ENCODE peak calls at places on chromosomes 16 and 17, in five cellular contexts. One of them, this sample, is unnamed.

GRCh38 chr17:9817086-9817485 is 4.8 kb downstream of the GSG1L2 start:
- DNase-seq in HFFc6: peak; percentile 43
- DNase-seq in stimulated activated CD4-positive, alpha-beta T cell treated with anti-CD3 and anti-CD28 coated beads, Interleukin-12 subunit alpha, Interleukin-12 subunit beta, amount 100 ng/mL, for 4 hours: no peak
- DNase-seq in T-helper 2 cell: no peak
- DNase-seq in stimulated activated naive CD8-positive, alpha-beta T cell treated with anti-CD3 and anti-CD28 coated beads, Interleukin-15, amount 100 ng/mL, for 72 hours: no peak
- DNase-seq in this sample: no peak

GRCh38 chr17:2723505-2723996 is 12.0 kb upstream of the CLUH start:
- DNase-seq in HFFc6: no peak
- DNase-seq in stimulated activated CD4-positive, alpha-beta T cell treated with anti-CD3 and anti-CD28 coated beads, Interleukin-12 subunit alpha, Interleukin-12 subunit beta, amount 100 ng/mL, for 4 hours: no peak
- DNase-seq in T-helper 2 cell: no peak
- DNase-seq in stimulated activated naive CD8-positive, alpha-beta T cell treated with anti-CD3 and anti-CD28 coated beads, Interleukin-15, amount 100 ng/mL, for 72 hours: no peak
- DNase-seq in this sample: no peak

GRCh38 chr17:81931557-81932332 is 4.2 kb upstream of the MAFG start:
- DNase-seq in HFFc6: no peak
- DNase-seq in stimulated activated CD4-positive, alpha-beta T cell treated with anti-CD3 and anti-CD28 coated beads, Interleukin-12 subunit alpha, Interleukin-12 subunit beta, amount 100 ng/mL, for 4 hours: no peak
- DNase-seq in T-helper 2 cell: no peak
- DNase-seq in stimulated activated naive CD8-positive, alpha-beta T cell treated with anti-CD3 and anti-CD28 coated beads, Interleukin-15, amount 100 ng/mL, for 72 hours: no peak
- DNase-seq in this sample: no peak

GRCh38 chr16:1890701-1891035 is 18.7 kb upstream of the MEIOB start:
- DNase-seq in HFFc6: no peak
- DNase-seq in stimulated activated CD4-positive, alpha-beta T cell treated with anti-CD3 and anti-CD28 coated beads, Interleukin-12 subunit alpha, Interleukin-12 subunit beta, amount 100 ng/mL, for 4 hours: no peak
- DNase-seq in T-helper 2 cell: no peak
- DNase-seq in stimulated activated naive CD8-positive, alpha-beta T cell treated with anti-CD3 and anti-CD28 coated beads, Interleukin-15, amount 100 ng/mL, for 72 hours: no peak
- DNase-seq in this sample: no peak

GRCh38 chr17:62794666-62794971 is 13.5 kb downstream of the MARCHF10 start:
- DNase-seq in HFFc6: no peak
- DNase-seq in stimulated activated CD4-positive, alpha-beta T cell treated with anti-CD3 and anti-CD28 coated beads, Interleukin-12 subunit alpha, Interleukin-12 subunit beta, amount 100 ng/mL, for 4 hours: no peak
- DNase-seq in T-helper 2 cell: no peak
- DNase-seq in stimulated activated naive CD8-positive, alpha-beta T cell treated with anti-CD3 and anti-CD28 coated beads, Interleukin-15, amount 100 ng/mL, for 72 hours: no peak
- DNase-seq in this sample: no peak

GRCh38 chr16:65487231-65487630 is 365.4 kb upstream of the CDH11 start:
- DNase-seq in HFFc6: no peak
- DNase-seq in stimulated activated CD4-positive, alpha-beta T cell treated with anti-CD3 and anti-CD28 coated beads, Interleukin-12 subunit alpha, Interleukin-12 subunit beta, amount 100 ng/mL, for 4 hours: no peak
- DNase-seq in T-helper 2 cell: no peak
- DNase-seq in stimulated activated naive CD8-positive, alpha-beta T cell treated with anti-CD3 and anti-CD28 coated beads, Interleukin-15, amount 100 ng/mL, for 72 hours: no peak
- DNase-seq in this sample: no peak

GRCh38 chr16:1081734-1082265 is 9.3 kb downstream of the SSTR5 start:
- DNase-seq in HFFc6: no peak
- DNase-seq in stimulated activated CD4-positive, alpha-beta T cell treated with anti-CD3 and anti-CD28 coated beads, Interleukin-12 subunit alpha, Interleukin-12 subunit beta, amount 100 ng/mL, for 4 hours: no peak
- DNase-seq in T-helper 2 cell: no peak
- DNase-seq in stimulated activated naive CD8-positive, alpha-beta T cell treated with anti-CD3 and anti-CD28 coated beads, Interleukin-15, amount 100 ng/mL, for 72 hours: no peak
- DNase-seq in this sample: no peak

GRCh38 chr17:18159551-18160120 is 24.0 kb upstream of the ALKBH5 start:
- DNase-seq in HFFc6: no peak
- DNase-seq in stimulated activated CD4-positive, alpha-beta T cell treated with anti-CD3 and anti-CD28 coated beads, Interleukin-12 subunit alpha, Interleukin-12 subunit beta, amount 100 ng/mL, for 4 hours: no peak
- DNase-seq in T-helper 2 cell: no peak
- DNase-seq in stimulated activated naive CD8-positive, alpha-beta T cell treated with anti-CD3 and anti-CD28 coated beads, Interleukin-15, amount 100 ng/mL, for 72 hours: no peak
- DNase-seq in this sample: no peak

GRCh38 chr16:17368951-17369350 is 101.8 kb downstream of the XYLT1 start:
- DNase-seq in HFFc6: no peak
- DNase-seq in stimulated activated CD4-positive, alpha-beta T cell treated with anti-CD3 and anti-CD28 coated beads, Interleukin-12 subunit alpha, Interleukin-12 subunit beta, amount 100 ng/mL, for 4 hours: no peak
- DNase-seq in T-helper 2 cell: no peak
- DNase-seq in stimulated activated naive CD8-positive, alpha-beta T cell treated with anti-CD3 and anti-CD28 coated beads, Interleukin-15, amount 100 ng/mL, for 72 hours: peak; percentile 23
- DNase-seq in this sample: peak; percentile 42

GRCh38 chr17:2690165-2691068 is 21.1 kb downstream of the CLUH start:
- DNase-seq in HFFc6: no peak
- DNase-seq in stimulated activated CD4-positive, alpha-beta T cell treated with anti-CD3 and anti-CD28 coated beads, Interleukin-12 subunit alpha, Interleukin-12 subunit beta, amount 100 ng/mL, for 4 hours: no peak
- DNase-seq in T-helper 2 cell: no peak
- DNase-seq in stimulated activated naive CD8-positive, alpha-beta T cell treated with anti-CD3 and anti-CD28 coated beads, Interleukin-15, amount 100 ng/mL, for 72 hours: no peak
- DNase-seq in this sample: no peak

GRCh38 chr17:78990349-78991016 is 10.8 kb upstream of the LGALS3BP start:
- DNase-seq in HFFc6: no peak
- DNase-seq in stimulated activated CD4-positive, alpha-beta T cell treated with anti-CD3 and anti-CD28 coated beads, Interleukin-12 subunit alpha, Interleukin-12 subunit beta, amount 100 ng/mL, for 4 hours: no peak
- DNase-seq in T-helper 2 cell: no peak
- DNase-seq in stimulated activated naive CD8-positive, alpha-beta T cell treated with anti-CD3 and anti-CD28 coated beads, Interleukin-15, amount 100 ng/mL, for 72 hours: no peak
- DNase-seq in this sample: no peak

GRCh38 chr17:74276051-74276476 is 2.0 kb downstream of the DNAI2 start:
- DNase-seq in HFFc6: no peak
- DNase-seq in stimulated activated CD4-positive, alpha-beta T cell treated with anti-CD3 and anti-CD28 coated beads, Interleukin-12 subunit alpha, Interleukin-12 subunit beta, amount 100 ng/mL, for 4 hours: no peak
- DNase-seq in T-helper 2 cell: no peak
- DNase-seq in stimulated activated naive CD8-positive, alpha-beta T cell treated with anti-CD3 and anti-CD28 coated beads, Interleukin-15, amount 100 ng/mL, for 72 hours: no peak
- DNase-seq in this sample: no peak

GRCh38 chr17:53837131-53837530 is 14.4 kb downstream of the KIF2B start:
- DNase-seq in HFFc6: no peak
- DNase-seq in stimulated activated CD4-positive, alpha-beta T cell treated with anti-CD3 and anti-CD28 coated beads, Interleukin-12 subunit alpha, Interleukin-12 subunit beta, amount 100 ng/mL, for 4 hours: no peak
- DNase-seq in T-helper 2 cell: no peak
- DNase-seq in stimulated activated naive CD8-positive, alpha-beta T cell treated with anti-CD3 and anti-CD28 coated beads, Interleukin-15, amount 100 ng/mL, for 72 hours: no peak
- DNase-seq in this sample: no peak

GRCh38 chr17:82121660-82122629 is 23.9 kb upstream of the FASN start:
- DNase-seq in HFFc6: no peak
- DNase-seq in stimulated activated CD4-positive, alpha-beta T cell treated with anti-CD3 and anti-CD28 coated beads, Interleukin-12 subunit alpha, Interleukin-12 subunit beta, amount 100 ng/mL, for 4 hours: no peak
- DNase-seq in T-helper 2 cell: no peak
- DNase-seq in stimulated activated naive CD8-positive, alpha-beta T cell treated with anti-CD3 and anti-CD28 coated beads, Interleukin-15, amount 100 ng/mL, for 72 hours: no peak
- DNase-seq in this sample: no peak

GRCh38 chr17:74272731-74273201 is 1.3 kb upstream of the DNAI2 start:
- DNase-seq in HFFc6: no peak
- DNase-seq in stimulated activated CD4-positive, alpha-beta T cell treated with anti-CD3 and anti-CD28 coated beads, Interleukin-12 subunit alpha, Interleukin-12 subunit beta, amount 100 ng/mL, for 4 hours: no peak
- DNase-seq in T-helper 2 cell: no peak
- DNase-seq in stimulated activated naive CD8-positive, alpha-beta T cell treated with anti-CD3 and anti-CD28 coated beads, Interleukin-15, amount 100 ng/mL, for 72 hours: no peak
- DNase-seq in this sample: no peak

GRCh38 chr16:47139561-47140185 is 4.1 kb downstream of the NETO2 start:
- DNase-seq in HFFc6: no peak
- DNase-seq in stimulated activated CD4-positive, alpha-beta T cell treated with anti-CD3 and anti-CD28 coated beads, Interleukin-12 subunit alpha, Interleukin-12 subunit beta, amount 100 ng/mL, for 4 hours: no peak
- DNase-seq in T-helper 2 cell: no peak
- DNase-seq in stimulated activated naive CD8-positive, alpha-beta T cell treated with anti-CD3 and anti-CD28 coated beads, Interleukin-15, amount 100 ng/mL, for 72 hours: no peak
- DNase-seq in this sample: no peak

GRCh38 chr16:48911700-48912099 is 301.7 kb upstream of the N4BP1 start:
- DNase-seq in HFFc6: no peak
- DNase-seq in stimulated activated CD4-positive, alpha-beta T cell treated with anti-CD3 and anti-CD28 coated beads, Interleukin-12 subunit alpha, Interleukin-12 subunit beta, amount 100 ng/mL, for 4 hours: no peak
- DNase-seq in T-helper 2 cell: no peak
- DNase-seq in stimulated activated naive CD8-positive, alpha-beta T cell treated with anti-CD3 and anti-CD28 coated beads, Interleukin-15, amount 100 ng/mL, for 72 hours: no peak
- DNase-seq in this sample: no peak

GRCh38 chr17:15185625-15185991 is 79.5 kb downstream of the PMP22 start:
- DNase-seq in HFFc6: peak; percentile 55
- DNase-seq in stimulated activated CD4-positive, alpha-beta T cell treated with anti-CD3 and anti-CD28 coated beads, Interleukin-12 subunit alpha, Interleukin-12 subunit beta, amount 100 ng/mL, for 4 hours: no peak
- DNase-seq in T-helper 2 cell: no peak
- DNase-seq in stimulated activated naive CD8-positive, alpha-beta T cell treated with anti-CD3 and anti-CD28 coated beads, Interleukin-15, amount 100 ng/mL, for 72 hours: no peak
- DNase-seq in this sample: no peak

GRCh38 chr16:89598199-89598598 is 15.2 kb upstream of the DPEP1 start:
- DNase-seq in HFFc6: peak; percentile 50
- DNase-seq in stimulated activated CD4-positive, alpha-beta T cell treated with anti-CD3 and anti-CD28 coated beads, Interleukin-12 subunit alpha, Interleukin-12 subunit beta, amount 100 ng/mL, for 4 hours: no peak
- DNase-seq in T-helper 2 cell: no peak
- DNase-seq in stimulated activated naive CD8-positive, alpha-beta T cell treated with anti-CD3 and anti-CD28 coated beads, Interleukin-15, amount 100 ng/mL, for 72 hours: no peak
- DNase-seq in this sample: no peak

GRCh38 chr17:33284022-33284421 is 9.1 kb downstream of the ASIC2 start:
- DNase-seq in HFFc6: peak; percentile 62
- DNase-seq in stimulated activated CD4-positive, alpha-beta T cell treated with anti-CD3 and anti-CD28 coated beads, Interleukin-12 subunit alpha, Interleukin-12 subunit beta, amount 100 ng/mL, for 4 hours: no peak
- DNase-seq in T-helper 2 cell: no peak
- DNase-seq in stimulated activated naive CD8-positive, alpha-beta T cell treated with anti-CD3 and anti-CD28 coated beads, Interleukin-15, amount 100 ng/mL, for 72 hours: no peak
- DNase-seq in this sample: no peak

GRCh38 chr16:49776085-49776501 is 79.8 kb downstream of the ZNF423 start:
- DNase-seq in HFFc6: no peak
- DNase-seq in stimulated activated CD4-positive, alpha-beta T cell treated with anti-CD3 and anti-CD28 coated beads, Interleukin-12 subunit alpha, Interleukin-12 subunit beta, amount 100 ng/mL, for 4 hours: no peak
- DNase-seq in T-helper 2 cell: no peak
- DNase-seq in stimulated activated naive CD8-positive, alpha-beta T cell treated with anti-CD3 and anti-CD28 coated beads, Interleukin-15, amount 100 ng/mL, for 72 hours: no peak
- DNase-seq in this sample: no peak

GRCh38 chr17:70478883-70479282 is 309.6 kb downstream of the KCNJ2 start:
- DNase-seq in HFFc6: no peak
- DNase-seq in stimulated activated CD4-positive, alpha-beta T cell treated with anti-CD3 and anti-CD28 coated beads, Interleukin-12 subunit alpha, Interleukin-12 subunit beta, amount 100 ng/mL, for 4 hours: no peak
- DNase-seq in T-helper 2 cell: no peak
- DNase-seq in stimulated activated naive CD8-positive, alpha-beta T cell treated with anti-CD3 and anti-CD28 coated beads, Interleukin-15, amount 100 ng/mL, for 72 hours: no peak
- DNase-seq in this sample: no peak

GRCh38 chr16:592518-593306 is 2.8 kb downstream of the RAB40C start:
- DNase-seq in HFFc6: no peak
- DNase-seq in stimulated activated CD4-positive, alpha-beta T cell treated with anti-CD3 and anti-CD28 coated beads, Interleukin-12 subunit alpha, Interleukin-12 subunit beta, amount 100 ng/mL, for 4 hours: no peak
- DNase-seq in T-helper 2 cell: no peak
- DNase-seq in stimulated activated naive CD8-positive, alpha-beta T cell treated with anti-CD3 and anti-CD28 coated beads, Interleukin-15, amount 100 ng/mL, for 72 hours: no peak
- DNase-seq in this sample: no peak

GRCh38 chr17:4087911-4088693 is 54.7 kb downstream of the ZZEF1 start:
- DNase-seq in HFFc6: peak; percentile 62
- DNase-seq in stimulated activated CD4-positive, alpha-beta T cell treated with anti-CD3 and anti-CD28 coated beads, Interleukin-12 subunit alpha, Interleukin-12 subunit beta, amount 100 ng/mL, for 4 hours: no peak
- DNase-seq in T-helper 2 cell: no peak
- DNase-seq in stimulated activated naive CD8-positive, alpha-beta T cell treated with anti-CD3 and anti-CD28 coated beads, Interleukin-15, amount 100 ng/mL, for 72 hours: no peak
- DNase-seq in this sample: no peak

GRCh38 chr17:65799454-65799853 is 238.0 kb upstream of the AXIN2 start:
- DNase-seq in HFFc6: no peak
- DNase-seq in stimulated activated CD4-positive, alpha-beta T cell treated with anti-CD3 and anti-CD28 coated beads, Interleukin-12 subunit alpha, Interleukin-12 subunit beta, amount 100 ng/mL, for 4 hours: no peak
- DNase-seq in T-helper 2 cell: no peak
- DNase-seq in stimulated activated naive CD8-positive, alpha-beta T cell treated with anti-CD3 and anti-CD28 coated beads, Interleukin-15, amount 100 ng/mL, for 72 hours: no peak
- DNase-seq in this sample: no peak

GRCh38 chr17:81398855-81399451 is 3.7 kb downstream of the BAHCC1 start:
- DNase-seq in HFFc6: no peak
- DNase-seq in stimulated activated CD4-positive, alpha-beta T cell treated with anti-CD3 and anti-CD28 coated beads, Interleukin-12 subunit alpha, Interleukin-12 subunit beta, amount 100 ng/mL, for 4 hours: no peak
- DNase-seq in T-helper 2 cell: no peak
- DNase-seq in stimulated activated naive CD8-positive, alpha-beta T cell treated with anti-CD3 and anti-CD28 coated beads, Interleukin-15, amount 100 ng/mL, for 72 hours: no peak
- DNase-seq in this sample: no peak

GRCh38 chr17:47776330-47777197 is 43.5 kb downstream of the TBX21 start:
- DNase-seq in HFFc6: peak; percentile 36
- DNase-seq in stimulated activated CD4-positive, alpha-beta T cell treated with anti-CD3 and anti-CD28 coated beads, Interleukin-12 subunit alpha, Interleukin-12 subunit beta, amount 100 ng/mL, for 4 hours: no peak
- DNase-seq in T-helper 2 cell: no peak
- DNase-seq in stimulated activated naive CD8-positive, alpha-beta T cell treated with anti-CD3 and anti-CD28 coated beads, Interleukin-15, amount 100 ng/mL, for 72 hours: peak; percentile 36
- DNase-seq in this sample: no peak